ENCODE peak calls at places on chromosomes 13 and 19, in seven cellular contexts. S, V, X, L, K, Z and U are unnamed samples.

GRCh38 chr13:38477676-38478075 is 128.0 kb downstream of the UFM1 start:
- DNase-seq in S (no peak), L (no peak), Z (no peak), V (no peak), X (no peak), K (no peak), U (peak; percentile 2)

GRCh38 chr13:113088691-113089020 is 16.9 kb upstream of the F7 start:
- DNase-seq in X (no peak), K (no peak), S (no peak), L (no peak), V (no peak), Z (no peak), U (no peak)

GRCh38 chr19:29378126-29378525 is 147.7 kb upstream of the VSTM2B start:
- DNase-seq in Z (no peak), L (peak; percentile 24), S (no peak), V (no peak), X (no peak), K (no peak), U (no peak)

GRCh38 chr13:98954313-98954712 is 23.6 kb downstream of the DOCK9 start:
- DNase-seq in X (no peak), K (no peak), S (no peak), V (no peak), Z (no peak), L (no peak), U (no peak)

GRCh38 chr13:114077938-114078335 is 54.5 kb downstream of the RASA3 start:
- DNase-seq in Z (no peak), K (peak; percentile 83), X (no peak), S (peak; percentile 33), V (peak; percentile 34), L (peak; percentile 63), U (no peak)

GRCh38 chr19:2055871-2056809 is 5.1 kb upstream of the MKNK2 start:
- DNase-seq in V (peak; percentile 56), S (peak; percentile 42), Z (no peak), K (peak; percentile 74), X (no peak), L (no peak), U (no peak)

GRCh38 chr19:30718728-30719127 is 346.5 kb downstream of the ZNF536 start:
- DNase-seq in Z (no peak), S (no peak), V (no peak), K (no peak), X (no peak), L (no peak), U (no peak)

GRCh38 chr19:17716309-17716929 is 2.9 kb upstream of the MAP1S start:
- DNase-seq in Z (no peak), V (no peak), X (no peak), S (no peak), K (no peak), L (no peak), U (no peak)

GRCh38 chr13:103140001-103140671 is 73.9 kb upstream of the SLC10A2 start:
- DNase-seq in S (peak; percentile 77), X (no peak), Z (no peak), K (no peak), L (no peak), V (peak; percentile 67), U (peak; percentile 38)

GRCh38 chr13:110525328-110526319 is 35.9 kb downstream of the RAB20 start:
- DNase-seq in S (peak; percentile 67), V (peak; percentile 44), X (no peak), L (no peak), K (no peak), Z (no peak), U (no peak)

GRCh38 chr13:30431269-30431950 is 9.1 kb downstream of the UBE2L5 start:
- DNase-seq in S (no peak), L (no peak), X (no peak), K (peak; percentile 45), V (peak; percentile 93), Z (no peak), U (no peak)

GRCh38 chr19:1672038-1672768 is 19.8 kb upstream of the TCF3 start:
- DNase-seq in V (no peak), Z (peak; percentile 60), S (peak; percentile 36), L (no peak), K (peak; percentile 23), X (no peak), U (peak; percentile 70)

GRCh38 chr19:48195106-48195830 is 24.8 kb downstream of the ZSWIM9 start:
- DNase-seq in X (no peak), S (no peak), L (no peak), Z (no peak), V (no peak), K (no peak), U (no peak)

GRCh38 chr19:22421797-22422196 is 349 bp downstream of the ZNF98 start:
- DNase-seq in X (no peak), V (no peak), Z (no peak), S (no peak), L (no peak), K (no peak), U (no peak)

GRCh38 chr19:35995655-35995993 is 636 bp downstream of the SDHAF1 start:
- DNase-seq in K (peak; percentile 18), X (no peak), Z (peak; percentile 30), V (no peak), L (no peak), S (peak; percentile 65), U (peak; percentile 37)

GRCh38 chr13:97921146-97921776 is 32.2 kb upstream of the IPO5 start:
- DNase-seq in Z (no peak), K (no peak), X (no peak), V (no peak), L (no peak), S (no peak), U (no peak)

GRCh38 chr13:33017410-33017929 is 1.2 kb downstream of the KL start:
- DNase-seq in X (no peak), S (peak; percentile 42), L (peak; percentile 75), V (peak; percentile 96), K (peak; percentile 55), Z (no peak), U (peak; percentile 69)

GRCh38 chr13:41622545-41623429 is 165.4 kb downstream of the RGCC start:
- DNase-seq in V (no peak), S (no peak), K (peak; percentile 54), L (peak; percentile 69), X (no peak), Z (no peak), U (no peak)

GRCh38 chr19:50425581-50425980 is 6.8 kb downstream of the SPIB start:
- DNase-seq in V (no peak), Z (no peak), L (no peak), X (no peak), S (no peak), K (no peak), U (no peak)

GRCh38 chr19:40247178-40247577 is 20.7 kb upstream of the CCNP start:
- DNase-seq in K (no peak), L (no peak), V (no peak), S (no peak), Z (no peak), X (no peak), U (no peak)

GRCh38 chr13:27289016-27289665 is 18.5 kb downstream of the RASL11A start:
- DNase-seq in K (peak; percentile 72), Z (no peak), V (peak; percentile 56), L (no peak), X (no peak), S (no peak), U (no peak)

GRCh38 chr13:19764237-19764636 is 18.5 kb downstream of the PSPC1 start:
- DNase-seq in V (no peak), Z (no peak), S (no peak), K (no peak), L (no peak), X (no peak), U (no peak)